ENCODE peak calls at places on chromosomes 1 and 21, in four cellular contexts. J is activated CD4-positive, alpha-beta T cell treated with anti-CD3 and anti-CD28 coated beads, Interleukin-2, amount 50 U/mL, for 1 hour; N is CD14-positive monocyte; A is stomach. V is an unnamed sample.

GRCh38 chr1:201119206-201119814 is 7.1 kb upstream of the CACNA1S start:
- DNase-seq in N (no peak), J (peak; percentile 56), A (peak; percentile 35), V (peak; percentile 52)

GRCh38 chr1:1421147-1421906 is at the start of gene ANKRD65:
- DNase-seq in J (no peak), N (no peak), A (no peak), V (no peak)

GRCh38 chr1:177897601-177898376 is 72.1 kb downstream of the SEC16B start:
- DNase-seq in N (no peak), J (no peak), A (no peak), V (no peak)

GRCh38 chr1:93076268-93076667 is 2.8 kb upstream of the MTF2 start:
- DNase-seq in N (no peak), J (no peak), A (no peak), V (no peak)

GRCh38 chr1:110384581-110385321 is 6.1 kb downstream of the SLC16A4 start:
- DNase-seq in N (no peak), J (no peak), A (no peak), V (peak; percentile 33)

GRCh38 chr1:113850127-113850796 is 21.2 kb downstream of the PTPN22 start:
- DNase-seq in N (no peak), J (no peak), A (no peak), V (no peak)

GRCh38 chr1:228016181-228016510 is 9.3 kb downstream of the WNT3A start:
- DNase-seq in J (no peak), N (no peak), A (no peak), V (no peak)

GRCh38 chr1:118884946-118885345 is 103.2 kb downstream of the TBX15 start:
- DNase-seq in A (no peak), J (no peak), N (no peak), V (no peak)

GRCh38 chr1:20574686-20575543 is 14.0 kb upstream of the CDA start:
- DNase-seq in J (peak; percentile 37), N (peak; percentile 89), A (peak; percentile 69), V (peak; percentile 79)

GRCh38 chr21:28971171-28971570 is 21.5 kb downstream of the LTN1 start:
- DNase-seq in A (no peak), N (no peak), J (no peak), V (no peak)

GRCh38 chr1:107623431-107623830 is 341.5 kb downstream of the VAV3 start:
- DNase-seq in A (no peak), N (no peak), J (no peak), V (no peak)

GRCh38 chr1:53377438-53377841 is 49.6 kb upstream of the LRP8 start:
- DNase-seq in N (no peak), A (peak; percentile 17), J (no peak), V (no peak)

GRCh38 chr1:8348777-8349472 is 31.0 kb downstream of the SLC45A1 start:
- DNase-seq in A (peak; percentile 69), N (peak; percentile 63), J (peak; percentile 72), V (peak; percentile 72)

GRCh38 chr1:154328318-154329151 is 3.2 kb downstream of the ATP8B2 start:
- DNase-seq in A (peak; percentile 84), N (no peak), J (peak; percentile 86), V (peak; percentile 80)

GRCh38 chr1:54599211-54599823 is 24.0 kb downstream of the FAM151A start:
- DNase-seq in N (no peak), J (no peak), A (no peak), V (no peak)

GRCh38 chr1:59687081-59687480 is 127.7 kb upstream of the HOOK1 start:
- DNase-seq in N (no peak), A (no peak), J (no peak), V (no peak)

GRCh38 chr1:179821524-179821923 is 56.1 kb downstream of the TOR1AIP2 start:
- DNase-seq in N (no peak), J (no peak), A (no peak), V (no peak)

GRCh38 chr1:66353207-66353606 is 180.7 kb upstream of the SGIP1 start:
- DNase-seq in N (no peak), J (no peak), A (no peak), V (no peak)

GRCh38 chr1:26696191-26696644 is 403 bp downstream of the ARID1A start:
- DNase-seq in J (peak; percentile 26), A (no peak), N (no peak), V (no peak)

GRCh38 chr1:11056504-11056903 is 3.3 kb downstream of the SRM start:
- DNase-seq in N (no peak), A (no peak), J (no peak), V (no peak)

GRCh38 chr1:205191617-205192016 is 19.9 kb downstream of the DSTYK start:
- DNase-seq in N (no peak), A (no peak), J (no peak), V (no peak)

GRCh38 chr1:119209943-119210342 is 69.5 kb upstream of the WARS2 start:
- DNase-seq in N (no peak), A (no peak), J (no peak), V (no peak)

GRCh38 chr1:214475746-214476145 is 75.7 kb downstream of the PTPN14 start:
- DNase-seq in A (no peak), N (no peak), J (no peak), V (no peak)

GRCh38 chr1:27382950-27383627 is at the start of gene CD164L2:
- DNase-seq in J (peak; percentile 61), N (no peak), A (peak; percentile 85), V (no peak)

GRCh38 chr1:241408170-241408569 is 51.2 kb upstream of the RGS7 start:
- DNase-seq in N (no peak), J (no peak), A (no peak), V (no peak)

GRCh38 chr1:89781494-89782126 is 39.2 kb upstream of the LRRC8D start:
- DNase-seq in A (no peak), N (no peak), J (peak; percentile 58), V (peak; percentile 85)

V was measured in GM12865.